ENCODE peak calls at places on chromosomes 11 and 22, in six cellular contexts. U, G, C, P, R and E are unnamed samples.

GRCh38 chr11:78392854-78393253 is 24.8 kb downstream of the GAB2 start:
- DNase-seq in U (no peak), G (no peak), C (no peak), P (no peak), R (no peak), E (no peak)

GRCh38 chr11:8794677-8795103 is 112.1 kb downstream of the RPL27A start:
- DNase-seq in U (no peak), G (peak; percentile 55), C (no peak), P (no peak), R (no peak), E (no peak)

GRCh38 chr11:126482586-126483108 is 127.2 kb downstream of the ST3GAL4 start:
- DNase-seq in U (no peak), G (no peak), C (no peak), P (peak; percentile 31), R (peak; percentile 4), E (no peak)

GRCh38 chr11:110713469-110713776 is 1.2 kb upstream of the ARHGAP20 start:
- DNase-seq in U (no peak), G (no peak), C (no peak), P (no peak), R (no peak), E (no peak)

GRCh38 chr11:69337211-69337721 is 43.3 kb downstream of the MYEOV start:
- DNase-seq in U (no peak), G (peak; percentile 12), C (no peak), P (peak; percentile 31), R (peak; percentile 48), E (peak; percentile 47)

GRCh38 chr11:90803366-90803765 is 580.5 kb upstream of the CHORDC1 start:
- DNase-seq in U (no peak), G (peak; percentile 4), C (no peak), P (no peak), R (peak; percentile 14), E (no peak)

GRCh38 chr11:86713552-86713951 is 41.1 kb upstream of the ME3 start:
- DNase-seq in U (no peak), G (no peak), C (no peak), P (no peak), R (no peak), E (no peak)

GRCh38 chr11:16739326-16739875 is 954 bp downstream of the C11orf58 start:
- DNase-seq in U (no peak), G (no peak), C (no peak), P (no peak), R (peak; percentile 38), E (peak; percentile 49)

GRCh38 chr11:126421243-126421642 is 65.8 kb downstream of the ST3GAL4 start:
- DNase-seq in U (no peak), G (no peak), C (no peak), P (no peak), R (no peak), E (no peak)

GRCh38 chr11:77159937-77160495 is 32.0 kb downstream of the MYO7A start:
- DNase-seq in U (no peak), G (no peak), C (no peak), P (no peak), R (no peak), E (no peak)

GRCh38 chr11:74877132-74877531 is 71.8 kb downstream of the XRRA1 start:
- DNase-seq in U (no peak), G (no peak), C (no peak), P (no peak), R (peak; percentile 32), E (peak; percentile 56)

GRCh38 chr11:66419825-66420224 is 1.0 kb upstream of the NPAS4 start:
- DNase-seq in U (no peak), G (no peak), C (no peak), P (no peak), R (no peak), E (no peak)

GRCh38 chr11:13339196-13340153 is 61.9 kb downstream of the BMAL1 start:
- DNase-seq in U (no peak), G (peak; percentile 40), C (no peak), P (peak; percentile 89), R (peak; percentile 96), E (peak; percentile 93)

GRCh38 chr22:35102663-35103062 is 36.7 kb downstream of the ISX start:
- DNase-seq in U (no peak), G (peak; percentile 51), C (no peak), P (peak; percentile 44), R (peak; percentile 11), E (no peak)

GRCh38 chr11:65648997-65649491 is 11.1 kb downstream of the SIPA1 start:
- DNase-seq in U (no peak), G (no peak), C (no peak), P (no peak), R (no peak), E (no peak)

GRCh38 chr11:97259434-97259833 is 869.6 kb downstream of the JRKL start:
- DNase-seq in U (no peak), G (no peak), C (no peak), P (no peak), R (no peak), E (no peak)